ENCODE peak calls at places on chromosomes 13 and 19, in seven cellular contexts. E is stimulated activated CD8-positive, alpha-beta memory T cell treated with anti-CD3 and anti-CD28 coated beads, Interleukin-4, amount 100 ng/mL, for 24 hours; F is NCI-H1092; W is right lobe of liver; J is stimulated activated CD4-positive, alpha-beta T cell treated with anti-CD3 and anti-CD28 coated beads, Interleukin-1b, Interleukin-23, amount 100 ng/mL, for 1 hour; X is iris pigment epithelial cell; T is fibroblast of mammary gland. V is an unnamed sample.

GRCh38 chr13:22082030-22082429 is 411.2 kb downstream of the FGF9 start:
- DNase-seq in E (no peak), F (no peak), W (no peak), J (no peak), X (no peak), T (no peak), V (peak; percentile 51)

GRCh38 chr19:10690351-10690781 is 10.9 kb upstream of the QTRT1 start:
- DNase-seq in E (no peak), F (no peak), W (no peak), J (no peak), X (peak; percentile 81), T (peak; percentile 63), V (no peak)

GRCh38 chr13:108980237-108980636 is 350.8 kb downstream of the MYO16 start:
- DNase-seq in E (no peak), F (peak; percentile 91), W (peak; percentile 65), J (no peak), X (no peak), T (no peak), V (no peak)

GRCh38 chr13:61648546-61648945 is 232.9 kb upstream of the PCDH20 start:
- DNase-seq in E (no peak), F (no peak), W (no peak), J (no peak), X (no peak), T (no peak), V (no peak)

GRCh38 chr19:49912965-49913685 is 15.9 kb upstream of the ATF5 start:
- DNase-seq in E (no peak), F (no peak), W (no peak), J (no peak), X (peak; percentile 38), T (no peak), V (no peak)

GRCh38 chr19:6501740-6502648 is at the start of gene TUBB4A:
- DNase-seq in E (no peak), F (no peak), W (no peak), J (no peak), X (no peak), T (no peak), V (no peak)

GRCh38 chr19:1513492-1514294 is 874 bp upstream of the ADAMTSL5 start:
- DNase-seq in E (peak; percentile 41), F (no peak), W (peak; percentile 68), J (peak; percentile 50), X (peak; percentile 21), T (peak; percentile 55), V (peak; percentile 71)

GRCh38 chr13:30333601-30334000 is 26.2 kb upstream of the KATNAL1 start:
- DNase-seq in E (no peak), F (no peak), W (no peak), J (no peak), X (no peak), T (no peak), V (no peak)

GRCh38 chr13:35961461-35962220 is 169.5 kb downstream of the DCLK1 start:
- DNase-seq in E (no peak), F (no peak), W (no peak), J (no peak), X (peak; percentile 9), T (peak; percentile 23), V (no peak)

GRCh38 chr19:29858000-29858596 is 46.3 kb downstream of the CCNE1 start:
- DNase-seq in E (peak; percentile 12), F (no peak), W (no peak), J (no peak), X (no peak), T (no peak), V (peak; percentile 32)

GRCh38 chr19:57075801-57076492 is 43.8 kb upstream of the USP29 start:
- DNase-seq in E (no peak), F (no peak), W (no peak), J (no peak), X (no peak), T (no peak), V (no peak)

GRCh38 chr13:93316848-93317247 is 90.2 kb downstream of the GPC6 start:
- DNase-seq in E (no peak), F (no peak), W (no peak), J (no peak), X (no peak), T (no peak), V (no peak)

GRCh38 chr13:35768551-35768950 is 292.1 kb upstream of the MAB21L1 start:
- DNase-seq in E (no peak), F (no peak), W (no peak), J (no peak), X (peak; percentile 94), T (peak; percentile 67), V (no peak)

GRCh38 chr13:27516103-27516502 is 65.7 kb upstream of the MTIF3 start:
- DNase-seq in E (no peak), F (no peak), W (no peak), J (no peak), X (no peak), T (no peak), V (no peak)

GRCh38 chr19:17294051-17294891 is 9.0 kb downstream of the ABHD8 start:
- DNase-seq in E (peak; percentile 38), F (no peak), W (peak; percentile 57), J (no peak), X (peak; percentile 18), T (no peak), V (no peak)

GRCh38 chr13:113091891-113092775 is 13.5 kb upstream of the F7 start:
- DNase-seq in E (no peak), F (no peak), W (no peak), J (no peak), X (no peak), T (no peak), V (no peak)

GRCh38 chr19:3695986-3696659 is 4.1 kb downstream of the PIP5K1C start:
- DNase-seq in E (no peak), F (no peak), W (no peak), J (no peak), X (no peak), T (no peak), V (no peak)

GRCh38 chr19:35006342-35006998 is 6.3 kb downstream of the GRAMD1A start:
- DNase-seq in E (no peak), F (no peak), W (no peak), J (no peak), X (peak; percentile 87), T (peak; percentile 42), V (peak; percentile 93)

GRCh38 chr13:113918981-113919646 is 54.8 kb downstream of the C13orf46 start:
- DNase-seq in E (no peak), F (no peak), W (no peak), J (no peak), X (no peak), T (no peak), V (no peak)

GRCh38 chr13:52447354-52447753 is 3.1 kb downstream of the VPS36 start:
- DNase-seq in E (no peak), F (no peak), W (no peak), J (no peak), X (no peak), T (no peak), V (no peak)

GRCh38 chr19:3125900-3126524 is 9.8 kb upstream of the GNA15 start:
- DNase-seq in E (peak; percentile 71), F (no peak), W (peak; percentile 73), J (peak; percentile 46), X (peak; percentile 22), T (peak; percentile 37), V (peak; percentile 71)

GRCh38 chr13:80363890-80364503 is 23.1 kb upstream of the SPRY2 start:
- DNase-seq in E (no peak), F (peak; percentile 24), W (no peak), J (no peak), X (peak; percentile 30), T (peak; percentile 48), V (peak; percentile 27)

GRCh38 chr13:59458908-59459579 is 704.7 kb downstream of the DIAPH3 start:
- DNase-seq in E (no peak), F (no peak), W (no peak), J (no peak), X (peak; percentile 84), T (peak; percentile 41), V (no peak)

GRCh38 chr19:52527134-52527953 is at the start of gene ZNF808:
- DNase-seq in E (peak; percentile 99), F (peak; percentile 74), W (peak; percentile 97), J (peak; percentile 96), X (peak; percentile 95), T (peak; percentile 91), V (peak; percentile 94)

GRCh38 chr13:24613755-24614154 is 66.5 kb upstream of the ATP12A start:
- DNase-seq in E (no peak), F (no peak), W (no peak), J (no peak), X (no peak), T (no peak), V (no peak)

GRCh38 chr19:56597696-56598095 is 2.6 kb downstream of the ZNF71 start:
- DNase-seq in E (no peak), F (no peak), W (no peak), J (no peak), X (peak; percentile 25), T (peak; percentile 35), V (no peak)

GRCh38 chr19:3964256-3965194 is 6.4 kb downstream of the DAPK3 start:
- DNase-seq in E (no peak), F (no peak), W (no peak), J (no peak), X (no peak), T (no peak), V (no peak)

GRCh38 chr13:43697323-43697722 is 89.4 kb downstream of the ENOX1 start:
- DNase-seq in E (no peak), F (no peak), W (no peak), J (no peak), X (no peak), T (no peak), V (no peak)

GRCh38 chr13:73065665-73066350 is 7.0 kb downstream of the KLF5 start:
- DNase-seq in E (no peak), F (no peak), W (no peak), J (no peak), X (no peak), T (no peak), V (peak; percentile 93)

GRCh38 chr19:39223703-39224279 is 19.7 kb upstream of the SYCN start:
- DNase-seq in E (no peak), F (no peak), W (no peak), J (no peak), X (peak; percentile 57), T (peak; percentile 26), V (no peak)

GRCh38 chr13:110382229-110382628 is 75.1 kb downstream of the COL4A2 start:
- DNase-seq in E (no peak), F (no peak), W (no peak), J (no peak), X (peak; percentile 95), T (peak; percentile 95), V (no peak)

GRCh38 chr19:43534811-43535761 is 2.1 kb downstream of the ZNF575 start:
- DNase-seq in E (no peak), F (no peak), W (peak; percentile 67), J (no peak), X (peak; percentile 57), T (peak; percentile 60), V (peak; percentile 45)

GRCh38 chr13:31134055-31134711 is 27.5 kb downstream of the HSPH1 start:
- DNase-seq in E (no peak), F (no peak), W (no peak), J (no peak), X (no peak), T (no peak), V (no peak)

GRCh38 chr13:98544105-98544710 is 32.7 kb downstream of the STK24 start:
- DNase-seq in E (no peak), F (no peak), W (no peak), J (no peak), X (no peak), T (no peak), V (peak; percentile 82)

GRCh38 chr13:31172535-31172934 is 10.8 kb upstream of the HSPH1 start:
- DNase-seq in E (no peak), F (no peak), W (no peak), J (no peak), X (peak; percentile 84), T (peak; percentile 84), V (no peak)

GRCh38 chr13:80551650-80552497 is 210.9 kb upstream of the SPRY2 start:
- DNase-seq in E (no peak), F (no peak), W (no peak), J (no peak), X (peak; percentile 30), T (peak; percentile 65), V (no peak)

GRCh38 chr13:49248433-49249002 is 793 bp downstream of the CDADC1 start:
- DNase-seq in E (no peak), F (no peak), W (no peak), J (peak; percentile 2), X (peak; percentile 60), T (peak; percentile 45), V (no peak)

GRCh38 chr19:372306-372890 is 27.8 kb upstream of the MIER2 start:
- DNase-seq in E (no peak), F (peak; percentile 73), W (no peak), J (no peak), X (peak; percentile 50), T (peak; percentile 85), V (no peak)

V was measured in small intestine.